ENCODE peak calls at places on chromosomes 4 and X, in nine cellular contexts. Z is fibroblast of lung, I is mammary epithelial cell, G is lower lobe of right lung, K is heart left ventricle, W is A549, T is cardiac muscle cell, R is thyroid gland, O is prostate gland. X is an unnamed sample. For H3K4me1, the result is how much of the 10 kb centered on the place peaks cover.

GRCh38 chrX:100445593-100445992 is 35.5 kb upstream of the PCDH19 start:
- DNase-seq in Z (no peak), I (peak), G (no peak), K (no peak), W (no peak), T (no peak), R (no peak), O (no peak), X (no peak)

GRCh38 chrX:95318882-95319281 is 1365.8 kb upstream of the DIAPH2 start:
- DNase-seq in Z (no peak), I (peak), G (no peak), K (no peak), W (no peak), T (peak), R (no peak), O (no peak), X (no peak)

GRCh38 chr4:163654621-163655020 is 160.1 kb downstream of the TMA16 start:
- DNase-seq in Z (no peak), I (no peak), G (no peak), K (no peak), W (no peak), T (no peak), R (no peak), O (no peak), X (no peak)

GRCh38 chr4:39528056-39528465 is 822 bp upstream of the UGDH start:
- DNase-seq in Z (peak), I (no peak), G (no peak), K (no peak), W (peak), T (no peak), R (no peak), O (no peak), X (no peak)

GRCh38 chr4:8320386-8320750 is 50.8 kb downstream of the HTRA3 start:
- DNase-seq in Z (no peak), I (no peak), G (no peak), K (no peak), W (no peak), T (no peak), R (no peak), O (no peak), X (no peak)

GRCh38 chr4:128688846-128689467 is 120.5 kb upstream of the JADE1 start:
- DNase-seq in Z (no peak), I (no peak), G (no peak), K (no peak), W (no peak), T (no peak), R (no peak), O (no peak), X (no peak)

GRCh38 chr4:122423246-122423645 is 33.3 kb downstream of the IL2 start:
- DNase-seq in Z (no peak), I (no peak), G (no peak), K (no peak), W (no peak), T (no peak), R (no peak), O (no peak), X (no peak)

GRCh38 chrX:2610246-2611170 is 80.6 kb upstream of the CD99 start:
- DNase-seq in Z (peak), I (no peak), G (no peak), K (no peak), W (no peak), T (no peak), R (no peak), O (no peak), X (no peak)

GRCh38 chrX:106177106-106177981 is 9.2 kb downstream of the PWWP3B start:
- DNase-seq in Z (peak), I (no peak), G (no peak), K (peak), W (no peak), T (peak), R (peak), O (peak), X (no peak)

GRCh38 chr4:123889376-123889945 is 492.9 kb downstream of the SPRY1 start:
- DNase-seq in Z (peak), I (peak), G (no peak), K (no peak), W (no peak), T (no peak), R (no peak), O (no peak), X (no peak)

GRCh38 chr4:67912051-67912450 is 28.2 kb upstream of the TMPRSS11D start:
- DNase-seq in Z (no peak), I (no peak), G (no peak), K (no peak), W (no peak), T (no peak), R (no peak), O (no peak), X (no peak)

GRCh38 chr4:129428454-129428853 is 332.5 kb downstream of the C4orf33 start:
- DNase-seq in Z (no peak), I (no peak), G (no peak), K (no peak), W (no peak), T (no peak), R (no peak), O (no peak), X (no peak)

GRCh38 chrX:39508300-39508692 is 589.5 kb downstream of the BCOR start:
- DNase-seq in Z (no peak), I (no peak), G (no peak), K (no peak), W (no peak), T (no peak), R (no peak), O (no peak), X (no peak)

GRCh38 chrX:53544936-53545335 is 110.8 kb upstream of the HSD17B10 start:
- DNase-seq in Z (no peak), I (no peak), G (no peak), K (no peak), W (no peak), T (no peak), R (no peak), O (no peak), X (no peak)

GRCh38 chr4:18593297-18594002 is 571.9 kb upstream of the LCORL start:
- DNase-seq in Z (peak), I (peak), G (no peak), K (no peak), W (peak), T (peak), R (peak), O (peak), X (no peak)

GRCh38 chr4:110510955-110511544 is 35.1 kb downstream of the ENPEP start:
- DNase-seq in Z (peak), I (peak), G (no peak), K (no peak), W (peak), T (peak), R (no peak), O (no peak), X (no peak)

GRCh38 chr4:105979506-105979905 is 84.2 kb downstream of the NPNT start:
- DNase-seq in Z (no peak), I (no peak), G (no peak), K (no peak), W (no peak), T (no peak), R (no peak), O (no peak), X (no peak)

GRCh38 chrX:102934624-102935023 is 2.4 kb upstream of the RAB40AL start:
- DNase-seq in Z (peak), I (peak), G (no peak), K (no peak), W (peak), T (no peak), R (peak), O (no peak), X (no peak)

GRCh38 chrX:65971151-65971550 is 68.7 kb downstream of the VSIG4 start:
- DNase-seq in Z (no peak), I (no peak), G (no peak), K (no peak), W (no peak), T (no peak), R (no peak), O (no peak), X (no peak)

GRCh38 chrX:2147928-2148327 is 352.8 kb downstream of the DHRSX start:
- DNase-seq in Z (no peak), I (no peak), G (no peak), K (no peak), W (no peak), T (no peak), R (no peak), O (no peak), X (no peak)

GRCh38 chrX:19152762-19153161 is 30.5 kb upstream of the ADGRG2 start:
- DNase-seq in Z (no peak), I (peak), G (no peak), K (no peak), W (no peak), T (no peak), R (no peak), O (no peak), X (no peak)

GRCh38 chrX:108464604-108465003 is 25.0 kb downstream of the COL4A5 start:
- DNase-seq in Z (no peak), I (no peak), G (no peak), K (no peak), W (no peak), T (no peak), R (peak), O (no peak), X (no peak)

GRCh38 chr4:24210332-24210902 is 320.6 kb upstream of the PPARGC1A start:
- DNase-seq in Z (peak), I (peak), G (peak), K (no peak), W (peak), T (no peak), R (peak), O (no peak), X (peak)

GRCh38 chrX:19172741-19173140 is 50.5 kb upstream of the ADGRG2 start:
- DNase-seq in Z (no peak), I (no peak), G (no peak), K (no peak), W (no peak), T (no peak), R (no peak), O (no peak), X (no peak)

GRCh38 chrX:17226736-17227135 is 148.3 kb upstream of the NHS start:
- DNase-seq in Z (no peak), I (no peak), G (no peak), K (no peak), W (no peak), T (no peak), R (no peak), O (no peak), X (no peak)

GRCh38 chr4:93828332-93828829 is at the start of gene ATOH1:
- DNase-seq in Z (peak), I (peak), G (peak), K (peak), W (peak), T (peak), R (peak), O (no peak), X (no peak)

GRCh38 chrX:12032082-12032481 is 106.2 kb upstream of the FRMPD4 start:
- DNase-seq in Z (no peak), I (no peak), G (no peak), K (no peak), W (no peak), T (no peak), R (no peak), O (no peak), X (no peak)

GRCh38 chrX:22300130-22300529 is 27.4 kb downstream of the CBLL2 start:
- DNase-seq in Z (peak), I (peak), G (no peak), K (no peak), W (no peak), T (peak), R (peak), O (peak), X (no peak)

GRCh38 chrX:118961866-118962560 is 12.4 kb upstream of the LONRF3 start:
- DNase-seq in Z (no peak), I (no peak), G (no peak), K (no peak), W (no peak), T (no peak), R (no peak), O (no peak), X (no peak)

GRCh38 chr4:151851354-151851753 is 90.5 kb upstream of the GATB start:
- DNase-seq in Z (no peak), I (no peak), G (no peak), K (no peak), W (no peak), T (no peak), R (no peak), O (no peak), X (no peak)

GRCh38 chrX:151703487-151703886 is 8.2 kb downstream of the PRRG3 start:
- DNase-seq in Z (no peak), I (no peak), G (no peak), K (peak), W (no peak), T (peak), R (peak), O (no peak), X (no peak)

GRCh38 chr4:168028568-168028967 is 63.8 kb upstream of the ANXA10 start:
- DNase-seq in Z (no peak), I (peak), G (no peak), K (no peak), W (peak), T (no peak), R (no peak), O (peak), X (no peak)

GRCh38 chrX:106415276-106415895 is 196.4 kb upstream of the RADX start:
- DNase-seq in Z (peak), I (peak), G (no peak), K (no peak), W (no peak), T (peak), R (no peak), O (no peak), X (no peak)

GRCh38 chr4:141410839-141411238 is 190.1 kb downstream of the ZNF330 start:
- DNase-seq in Z (peak), I (no peak), G (no peak), K (no peak), W (no peak), T (no peak), R (no peak), O (no peak), X (no peak)

GRCh38 chrX:3648084-3648483 is 65.4 kb downstream of the PRKX start:
- DNase-seq in Z (no peak), I (no peak), G (no peak), K (no peak), W (no peak), T (no peak), R (no peak), O (no peak), X (no peak)

GRCh38 chr4:47926667-47927258 is 12.4 kb upstream of the NFXL1 start:
- DNase-seq in Z (peak), I (peak), G (no peak), K (no peak), W (peak), T (peak), R (peak), O (peak), X (peak)

GRCh38 chr4:73988096-73988495 is at the start of gene PPBP:
- DNase-seq in Z (no peak), I (no peak), G (no peak), K (no peak), W (no peak), T (no peak), R (no peak), O (no peak), X (no peak)

GRCh38 chrX:7084841-7085240 is 62.7 kb upstream of the STS start:
- DNase-seq in Z (no peak), I (no peak), G (no peak), K (no peak), W (no peak), T (no peak), R (no peak), O (no peak), X (no peak)

DNA sequence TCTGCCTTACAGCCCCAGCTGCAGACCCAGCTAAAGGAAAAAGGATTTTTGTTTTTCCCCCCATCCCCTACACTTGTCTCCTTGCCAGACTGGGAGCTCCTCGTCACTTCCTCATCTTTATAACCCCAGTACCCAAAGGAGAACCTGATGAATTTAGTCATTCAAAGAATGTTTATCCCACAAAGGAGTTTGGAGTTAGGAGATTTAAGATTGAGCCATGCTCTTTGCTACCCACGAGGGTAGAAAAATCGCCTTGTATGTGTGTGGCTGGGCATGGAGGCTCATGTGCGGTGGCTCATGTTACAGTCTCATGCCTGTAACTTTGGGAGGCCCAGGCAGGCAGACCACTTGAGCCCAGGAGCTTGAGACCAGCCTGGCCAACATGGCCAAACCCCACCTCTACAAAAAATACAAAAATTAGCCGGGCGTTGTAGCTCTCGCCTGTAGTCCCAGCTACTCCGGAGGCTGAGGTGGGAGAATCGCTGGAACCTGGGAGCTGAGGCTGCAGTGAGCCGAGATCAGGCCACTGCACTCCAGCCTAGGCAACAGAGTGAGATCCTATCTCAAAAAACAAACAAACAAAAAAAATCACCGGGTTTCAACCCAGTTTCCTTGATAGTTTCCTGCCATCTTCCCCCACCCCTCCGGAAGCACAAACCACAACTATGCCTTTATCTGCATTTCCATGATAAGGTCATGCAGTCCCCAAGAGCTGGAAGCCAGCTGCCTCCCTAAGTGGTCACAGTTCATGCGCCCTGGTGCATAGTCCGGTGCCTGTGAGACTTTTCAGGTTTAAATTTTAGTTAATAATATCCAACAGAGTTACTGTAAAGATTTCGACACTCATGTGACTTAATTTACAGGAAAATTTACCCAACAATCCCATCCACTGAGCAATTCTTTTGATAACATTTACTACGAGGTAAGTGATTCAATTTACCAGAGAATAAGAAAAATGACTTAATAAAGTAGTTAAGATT is 1.5 kb downstream of the CFAP97 start:
- DNase-seq in Z (peak), I (no peak), G (no peak), K (no peak), W (no peak), T (peak), R (peak), O (no peak), X (no peak)
- H3K27ac ChIP-seq in Z (peak), I (peak), G (peak), K (no peak), W (peak), T (peak), R (peak), O (peak), X (peak)

DNA sequence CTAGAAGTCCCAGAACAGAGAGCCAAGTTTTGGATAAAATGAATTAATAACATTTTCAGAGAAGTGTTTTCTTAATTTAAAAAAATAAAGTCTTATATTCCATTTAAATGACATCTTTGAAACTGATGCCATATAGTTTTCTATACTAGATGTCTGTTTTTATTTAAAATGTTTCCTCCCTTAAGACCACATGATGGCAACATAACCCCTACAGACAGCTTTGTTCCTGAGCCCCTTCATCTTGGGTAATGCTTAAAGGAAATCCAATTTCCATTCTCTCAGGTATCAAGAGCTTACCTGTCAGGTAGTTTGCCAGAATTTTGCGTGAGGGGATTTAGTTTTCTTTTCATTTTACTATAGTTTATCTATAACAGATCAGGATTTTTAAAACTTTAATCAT is 181.4 kb upstream of the UGT8 start:
- DNase-seq in Z (no peak), I (no peak), G (no peak), K (no peak), W (no peak), T (no peak), R (no peak), O (no peak), X (no peak)
- TF ChIP-seq CTCF in Z (no peak), I (peak), G (no peak), K (no peak), W (no peak), T (no peak), R (no peak), O (no peak), X (peak)

GRCh38 chr4:874071-874470 is 48.1 kb upstream of the CPLX1 start:
- DNase-seq in Z (no peak), I (no peak), G (no peak), K (no peak), W (no peak), T (no peak), R (no peak), O (no peak), X (no peak)

GRCh38 chr4:872241-872981 is 46.5 kb upstream of the CPLX1 start:
- DNase-seq in Z (no peak), I (no peak), G (no peak), K (no peak), W (no peak), T (no peak), R (no peak), O (no peak), X (no peak)

GRCh38 chr4:869776-870175 is 43.8 kb upstream of the CPLX1 start:
- DNase-seq in Z (no peak), I (no peak), G (no peak), K (no peak), W (no peak), T (no peak), R (no peak), O (no peak), X (no peak)

GRCh38 chr4:870951-871350 is 45.0 kb upstream of the CPLX1 start:
- DNase-seq in Z (no peak), I (no peak), G (no peak), K (no peak), W (no peak), T (no peak), R (no peak), O (no peak), X (peak)

DNA sequence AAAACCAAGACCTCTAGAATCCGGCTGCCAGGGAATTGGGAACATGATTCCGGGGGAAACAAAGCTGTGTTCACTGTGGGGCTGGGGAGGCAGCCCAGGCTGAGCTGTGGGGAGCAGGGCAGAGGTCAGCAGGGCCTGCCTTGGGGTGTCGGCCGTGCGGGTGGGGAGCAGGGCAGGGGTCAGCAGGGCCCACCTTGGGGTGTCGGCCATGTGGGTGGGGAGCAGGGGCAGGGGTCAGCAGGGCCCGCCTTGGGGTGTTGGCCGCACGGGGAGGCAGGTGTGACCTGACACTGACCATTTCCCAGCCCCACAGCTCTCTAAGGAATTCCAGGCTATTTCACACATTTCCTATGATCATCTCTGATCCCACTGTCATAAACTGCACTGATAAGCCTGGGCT is 45.6 kb upstream of the CPLX1 start:
- DNase-seq in Z (no peak), I (no peak), G (no peak), K (no peak), W (no peak), T (no peak), R (no peak), O (no peak), X (no peak)
- H3K4me1 ChIP-seq in Z (under half), I (under half), G (under half), K (under half), W (under half), T (under half), R (under half), O (under half), X (under half)

DNA sequence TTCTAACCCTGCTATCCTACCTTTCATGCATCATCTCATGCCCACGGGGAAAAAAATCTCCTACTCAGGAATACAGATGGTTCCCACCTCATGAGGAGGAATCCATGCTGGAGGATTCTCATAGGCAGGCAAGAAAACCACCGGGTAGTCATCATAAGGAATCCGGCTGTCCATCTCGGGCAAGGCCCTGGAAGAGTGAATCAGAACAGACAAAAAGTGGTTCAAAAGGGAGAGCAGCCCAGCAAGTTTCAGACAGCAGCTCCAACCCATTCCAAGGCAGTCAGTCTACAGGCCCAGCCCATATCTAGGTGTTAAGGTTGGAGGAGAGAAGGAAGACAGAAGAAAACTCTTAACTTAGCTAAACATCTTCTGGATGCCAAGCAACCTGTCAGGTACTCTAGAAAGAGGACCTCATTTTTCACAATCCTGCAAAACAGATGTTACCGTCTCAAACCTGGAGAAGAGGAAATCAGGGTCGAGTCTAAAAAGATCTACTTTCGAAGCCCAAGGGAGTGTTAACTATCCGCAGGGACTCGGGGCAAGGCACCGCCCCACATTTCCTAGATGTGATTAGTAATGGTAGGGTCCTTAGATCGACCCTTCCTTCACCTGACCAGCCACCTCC is 447 bp downstream of the PDZD11 start:
- DNase-seq in Z (no peak), I (no peak), G (no peak), K (no peak), W (no peak), T (no peak), R (no peak), O (no peak), X (no peak)
- H3K27ac ChIP-seq in Z (peak), I (no peak), G (peak), K (no peak), W (peak), T (peak), R (peak), O (peak), X (no peak)

X was measured in kidney.